ENCODE peak calls at places on chromosome 9, in nine cellular contexts. W is NCI-H460; Z is stimulated activated CD8-positive, alpha-beta memory T cell treated with anti-CD3 and anti-CD28 coated beads, Interleukin-15, amount 100 ng/mL, for 4 hours; T is GM13977; A is lower leg skin; V is naive B cell; H is memory B cell; E is aorta; P is T47D. D is an unnamed sample.
A peak's percentile ranks its signal among the peaks of the same experiment; 100 is the strongest.

GRCh38 chr9:131273146-131273545 is 3.2 kb downstream of the FAM78A start:
- DNase-seq in Z (no peak), P (no peak), E (no peak), V (no peak), A (no peak), H (no peak), T (no peak), W (no peak), D (no peak)

GRCh38 chr9:99515874-99516656 is 294.0 kb downstream of the SEC61B start:
- DNase-seq in T (no peak), P (no peak), V (peak; percentile 50), Z (no peak), E (no peak), H (peak; percentile 12), W (no peak), A (no peak), D (no peak)

GRCh38 chr9:96187108-96187695 is 114.8 kb downstream of the HSD17B3 start:
- DNase-seq in Z (no peak), E (no peak), H (no peak), P (no peak), V (no peak), W (no peak), T (no peak), A (no peak), D (no peak)

GRCh38 chr9:82191082-82191481 is 202.5 kb downstream of the SPATA31D1 start:
- DNase-seq in T (no peak), P (no peak), A (no peak), V (no peak), Z (no peak), W (no peak), E (no peak), H (no peak), D (no peak)

GRCh38 chr9:122158202-122158601 is 1.4 kb downstream of the NDUFA8 start:
- DNase-seq in W (peak; percentile 22), H (no peak), A (no peak), V (peak; percentile 20), Z (no peak), T (peak; percentile 47), P (peak; percentile 70), E (no peak), D (peak; percentile 31)

GRCh38 chr9:20032413-20033006 is 243.7 kb upstream of the SLC24A2 start:
- DNase-seq in P (no peak), W (no peak), T (no peak), Z (no peak), V (no peak), H (no peak), E (no peak), A (no peak), D (no peak)

GRCh38 chr9:93183663-93184438 is at the start of gene WNK2:
- DNase-seq in A (no peak), W (peak; percentile 33), T (peak; percentile 77), Z (no peak), P (peak; percentile 60), E (no peak), H (peak; percentile 22), V (peak; percentile 45), D (no peak)

GRCh38 chr9:74975538-74975937 is 22.8 kb upstream of the C9orf40 start:
- DNase-seq in T (no peak), A (no peak), E (no peak), V (no peak), H (no peak), P (no peak), W (no peak), Z (no peak), D (no peak)

GRCh38 chr9:87718852-87719612 is 6.9 kb upstream of the CTSL start:
- DNase-seq in H (no peak), T (no peak), A (no peak), Z (no peak), V (no peak), P (no peak), W (no peak), E (no peak), D (no peak)

GRCh38 chr9:5551771-5552170 is 41.4 kb downstream of the PDCD1LG2 start:
- DNase-seq in V (no peak), A (no peak), P (no peak), H (no peak), T (no peak), W (no peak), E (no peak), Z (no peak), D (no peak)

GRCh38 chr9:132616725-132617124 is 34.3 kb downstream of the BARHL1 start:
- DNase-seq in P (no peak), W (no peak), V (no peak), T (no peak), H (no peak), A (no peak), Z (no peak), E (no peak), D (no peak)

GRCh38 chr9:108254236-108254635 is 601.5 kb downstream of the ACTL7B start:
- DNase-seq in W (no peak), T (no peak), V (no peak), Z (no peak), P (no peak), A (no peak), H (no peak), E (no peak), D (no peak)

GRCh38 chr9:35258665-35259474 is 97.1 kb downstream of the UNC13B start:
- DNase-seq in W (peak; percentile 65), Z (peak; percentile 5), V (peak; percentile 22), T (peak; percentile 24), E (peak; percentile 77), A (peak; percentile 52), P (peak; percentile 81), H (peak; percentile 8), D (peak; percentile 16)

GRCh38 chr9:37983381-37984067 is 79.6 kb upstream of the SLC25A51 start:
- DNase-seq in E (no peak), W (no peak), T (no peak), A (no peak), V (no peak), Z (no peak), H (no peak), P (no peak), D (no peak)

GRCh38 chr9:135718616-135719015 is 16.6 kb downstream of the KCNT1 start:
- DNase-seq in T (no peak), A (no peak), W (no peak), H (no peak), V (no peak), Z (no peak), P (no peak), E (no peak), D (no peak)

GRCh38 chr9:129838707-129839259 is 3.5 kb downstream of the USP20 start:
- DNase-seq in H (no peak), V (no peak), W (no peak), Z (no peak), T (no peak), A (no peak), E (no peak), P (no peak), D (no peak)

GRCh38 chr9:121059998-121060636 is 10.0 kb upstream of the C5 start:
- DNase-seq in T (peak; percentile 43), P (peak; percentile 78), Z (no peak), A (peak; percentile 27), W (peak; percentile 66), V (peak; percentile 46), E (no peak), H (peak; percentile 53), D (peak; percentile 39)

GRCh38 chr9:106065579-106066214 is 371.4 kb downstream of the TMEM38B start:
- DNase-seq in W (no peak), P (no peak), E (no peak), V (no peak), Z (no peak), A (no peak), T (no peak), H (no peak), D (no peak)

GRCh38 chr9:2481216-2481615 is 140.4 kb upstream of the VLDLR start:
- DNase-seq in T (no peak), W (no peak), P (no peak), V (no peak), Z (no peak), H (no peak), E (no peak), A (no peak), D (no peak)

GRCh38 chr9:98916660-98917059 is 27.0 kb upstream of the COL15A1 start:
- DNase-seq in W (no peak), T (no peak), H (no peak), A (no peak), V (no peak), E (peak; percentile 56), P (no peak), Z (no peak), D (no peak)

GRCh38 chr9:20624201-20625002 is 2.1 kb upstream of the MLLT3 start:
- DNase-seq in E (peak; percentile 50), W (peak; percentile 62), A (peak; percentile 47), H (no peak), T (peak; percentile 39), P (peak; percentile 78), Z (no peak), V (peak; percentile 29), D (peak; percentile 63)

GRCh38 chr9:122065923-122066629 is 27.0 kb downstream of the TTLL11 start:
- DNase-seq in V (no peak), P (no peak), A (no peak), T (no peak), Z (no peak), E (no peak), W (no peak), H (no peak), D (no peak)

GRCh38 chr9:122389799-122390481 is 19.1 kb downstream of the PTGS1 start:
- DNase-seq in T (no peak), E (no peak), Z (no peak), P (peak; percentile 75), A (peak; percentile 31), H (peak; percentile 57), W (no peak), V (peak; percentile 86), D (no peak)

GRCh38 chr9:114141553-114142548 is 13.5 kb upstream of the COL27A1 start:
- DNase-seq in Z (no peak), H (no peak), A (no peak), V (no peak), E (no peak), P (no peak), T (no peak), W (no peak), D (no peak)

D was measured in GM12864.